ENCODE peak calls at places on chromosomes 16 and 17, in six cellular contexts. One of them, this sample, is unnamed. For H3K36me3, the result is how much of the 10 kb centered on the place peaks cover.

GRCh38 chr17:74520790-74521480 is 10.3 kb downstream of the CD300LB start:
- DNase-seq in right lobe of liver: no peak
- DNase-seq in fibroblast of lung: peak
- DNase-seq in thoracic aorta: no peak
- DNase-seq in prostate gland: no peak
- DNase-seq in stomach: peak
- DNase-seq in this sample: no peak

GRCh38 chr17:59440757-59441458 is 109.5 kb downstream of the YPEL2 start:
- DNase-seq in right lobe of liver: peak
- DNase-seq in thoracic aorta: peak
- DNase-seq in fibroblast of lung: peak
- DNase-seq in stomach: peak
- DNase-seq in prostate gland: peak
- DNase-seq in this sample: peak

GRCh38 chr16:64478258-64478906 is 643.5 kb downstream of the CDH11 start:
- DNase-seq in prostate gland: peak
- DNase-seq in fibroblast of lung: peak
- DNase-seq in thoracic aorta: peak
- DNase-seq in stomach: no peak
- DNase-seq in right lobe of liver: no peak
- DNase-seq in this sample: no peak

GRCh38 chr17:77827039-77827438 is 131.5 kb upstream of the TNRC6C start:
- DNase-seq in right lobe of liver: peak
- DNase-seq in thoracic aorta: no peak
- DNase-seq in prostate gland: no peak
- DNase-seq in stomach: no peak
- DNase-seq in fibroblast of lung: no peak
- DNase-seq in this sample: no peak

GRCh38 chr17:45019177-45019711 is 32.2 kb downstream of the DCAKD start:
- DNase-seq in prostate gland: no peak
- DNase-seq in thoracic aorta: no peak
- DNase-seq in stomach: peak
- DNase-seq in right lobe of liver: peak
- DNase-seq in fibroblast of lung: peak
- DNase-seq in this sample: no peak

GRCh38 chr17:18319604-18320256 is 4.6 kb downstream of the SMCR8 start:
- DNase-seq in fibroblast of lung: peak
- DNase-seq in right lobe of liver: no peak
- DNase-seq in prostate gland: peak
- DNase-seq in thoracic aorta: no peak
- DNase-seq in stomach: peak
- DNase-seq in this sample: no peak

GRCh38 chr17:39455919-39456318 is 4.9 kb upstream of the MED1 start:
- DNase-seq in thoracic aorta: no peak
- DNase-seq in prostate gland: no peak
- DNase-seq in right lobe of liver: no peak
- DNase-seq in stomach: no peak
- DNase-seq in fibroblast of lung: no peak
- DNase-seq in this sample: no peak

GRCh38 chr17:77501101-77501566 is 360.4 kb downstream of the SEC14L1 start:
- DNase-seq in stomach: no peak
- DNase-seq in prostate gland: no peak
- DNase-seq in right lobe of liver: no peak
- DNase-seq in thoracic aorta: no peak
- DNase-seq in fibroblast of lung: no peak
- DNase-seq in this sample: no peak

GRCh38 chr17:2926019-2926650 is 129.9 kb downstream of the RAP1GAP2 start:
- DNase-seq in stomach: no peak
- DNase-seq in thoracic aorta: no peak
- DNase-seq in prostate gland: no peak
- DNase-seq in right lobe of liver: no peak
- DNase-seq in fibroblast of lung: peak
- DNase-seq in this sample: no peak

GRCh38 chr17:40857535-40857934 is 9.5 kb downstream of the KRT12 start:
- DNase-seq in prostate gland: no peak
- DNase-seq in thoracic aorta: no peak
- DNase-seq in stomach: no peak
- DNase-seq in right lobe of liver: no peak
- DNase-seq in fibroblast of lung: peak
- DNase-seq in this sample: no peak

GRCh38 chr17:13520899-13521572 is 80.7 kb downstream of the HS3ST3A1 start:
- DNase-seq in stomach: no peak
- DNase-seq in thoracic aorta: no peak
- DNase-seq in prostate gland: no peak
- DNase-seq in fibroblast of lung: peak
- DNase-seq in right lobe of liver: no peak
- DNase-seq in this sample: no peak

GRCh38 chr16:20308801-20309590 is 18.3 kb downstream of the GP2 start:
- DNase-seq in right lobe of liver: no peak
- DNase-seq in thoracic aorta: no peak
- DNase-seq in fibroblast of lung: no peak
- DNase-seq in stomach: no peak
- DNase-seq in prostate gland: no peak
- DNase-seq in this sample: no peak

GRCh38 chr16:57000271-57001025 is 11.1 kb downstream of the NLRC5 start:
- DNase-seq in prostate gland: no peak
- DNase-seq in stomach: peak
- DNase-seq in fibroblast of lung: peak
- DNase-seq in right lobe of liver: no peak
- DNase-seq in thoracic aorta: peak
- DNase-seq in this sample: no peak

GRCh38 chr17:76682306-76682705 is 28.5 kb downstream of the MXRA7 start:
- DNase-seq in right lobe of liver: no peak
- DNase-seq in stomach: no peak
- DNase-seq in fibroblast of lung: peak
- DNase-seq in prostate gland: no peak
- DNase-seq in thoracic aorta: no peak
- DNase-seq in this sample: peak

GRCh38 chr16:83675136-83675535 is 132.6 kb upstream of the HSBP1 start:
- DNase-seq in fibroblast of lung: no peak
- DNase-seq in thoracic aorta: no peak
- DNase-seq in stomach: no peak
- DNase-seq in right lobe of liver: no peak
- DNase-seq in prostate gland: no peak
- DNase-seq in this sample: no peak

GRCh38 chr16:56102159-56102798 is 89.0 kb upstream of the GNAO1 start:
- DNase-seq in stomach: no peak
- DNase-seq in fibroblast of lung: no peak
- DNase-seq in right lobe of liver: no peak
- DNase-seq in thoracic aorta: no peak
- DNase-seq in prostate gland: no peak
- DNase-seq in this sample: peak

GRCh38 chr16:29745126-29745852 is 501 bp downstream of the C16orf54 start:
- DNase-seq in prostate gland: no peak
- DNase-seq in stomach: no peak
- DNase-seq in right lobe of liver: peak
- DNase-seq in fibroblast of lung: no peak
- DNase-seq in thoracic aorta: no peak
- DNase-seq in this sample: no peak

GRCh38 chr17:53892222-53892621 is 69.5 kb downstream of the KIF2B start:
- DNase-seq in fibroblast of lung: no peak
- DNase-seq in right lobe of liver: no peak
- DNase-seq in prostate gland: no peak
- DNase-seq in thoracic aorta: no peak
- DNase-seq in stomach: no peak
- DNase-seq in this sample: no peak
- H3K36me3 ChIP-seq in fibroblast of lung: under half
- H3K36me3 ChIP-seq in right lobe of liver: under half
- H3K36me3 ChIP-seq in prostate gland: under half
- H3K36me3 ChIP-seq in thoracic aorta: under half
- H3K36me3 ChIP-seq in stomach: under half
- H3K36me3 ChIP-seq in this sample: under half

DNA sequence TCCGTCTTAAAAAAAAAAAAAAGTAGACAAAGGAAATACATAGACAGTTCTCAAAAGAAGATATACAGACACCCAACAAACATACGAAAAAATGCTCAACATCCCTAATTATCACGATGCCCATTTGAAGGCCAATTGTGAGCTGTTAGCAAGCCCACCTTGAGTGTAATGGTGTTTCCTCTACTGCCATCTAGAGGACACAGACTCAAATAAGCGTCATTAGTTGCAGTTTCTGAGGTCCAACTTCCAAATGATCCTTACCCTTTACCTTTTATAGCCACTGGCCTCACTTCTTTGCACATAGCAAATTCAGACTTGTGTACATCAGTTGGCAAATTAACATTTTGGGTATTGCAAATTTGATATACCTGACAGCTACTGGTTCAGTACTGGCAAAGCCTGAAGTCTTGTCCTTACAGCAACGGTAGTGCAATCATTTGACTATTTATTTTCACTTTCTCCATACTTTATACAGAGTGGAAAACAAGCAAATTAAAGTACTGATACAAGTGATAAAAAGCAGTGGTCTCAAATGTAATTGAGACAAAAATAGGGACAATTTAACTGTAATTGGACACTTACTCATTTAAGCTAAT is 536.3 kb upstream of the EEF2KMT start:
- DNase-seq in stomach: no peak
- DNase-seq in thoracic aorta: no peak
- DNase-seq in right lobe of liver: no peak
- DNase-seq in fibroblast of lung: peak
- DNase-seq in prostate gland: no peak
- DNase-seq in this sample: no peak
- TF ChIP-seq CTCF in stomach: peak
- TF ChIP-seq CTCF in thoracic aorta: no peak
- TF ChIP-seq CTCF in right lobe of liver: peak
- TF ChIP-seq CTCF in fibroblast of lung: no peak
- TF ChIP-seq CTCF in prostate gland: no peak
- TF ChIP-seq CTCF in this sample: no peak

DNA sequence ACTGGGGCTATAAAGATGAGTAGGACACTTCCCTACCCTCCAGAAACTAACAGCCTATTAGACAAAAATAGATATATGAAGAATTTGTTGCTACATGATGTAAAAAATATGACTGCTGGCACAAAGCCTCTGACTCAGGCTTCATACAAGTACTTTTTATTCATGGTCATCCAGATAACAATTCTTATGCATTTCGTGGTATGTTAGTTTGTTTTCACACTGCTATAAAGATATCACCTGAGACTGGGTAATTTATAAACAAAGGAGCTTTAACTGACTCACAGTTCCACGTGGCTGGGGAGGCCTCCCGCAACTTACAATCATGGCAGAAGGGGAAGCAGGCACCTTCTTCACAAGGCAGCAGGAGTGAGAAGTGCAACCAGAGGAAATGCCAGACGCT is 112.5 kb upstream of the HLF start:
- DNase-seq in thoracic aorta: no peak
- DNase-seq in right lobe of liver: no peak
- DNase-seq in prostate gland: no peak
- DNase-seq in stomach: no peak
- DNase-seq in fibroblast of lung: peak
- DNase-seq in this sample: no peak
- H3K36me3 ChIP-seq in thoracic aorta: under half
- H3K36me3 ChIP-seq in right lobe of liver: under half
- H3K36me3 ChIP-seq in prostate gland: under half
- H3K36me3 ChIP-seq in stomach: under half
- H3K36me3 ChIP-seq in fibroblast of lung: under half
- H3K36me3 ChIP-seq in this sample: under half

GRCh38 chr17:58312824-58313223 is 15.8 kb downstream of the TSPOAP1 start:
- DNase-seq in fibroblast of lung: no peak
- DNase-seq in stomach: no peak
- DNase-seq in prostate gland: no peak
- DNase-seq in right lobe of liver: no peak
- DNase-seq in thoracic aorta: no peak
- DNase-seq in this sample: no peak
- TF ChIP-seq CTCF in fibroblast of lung: peak
- TF ChIP-seq CTCF in stomach: no peak
- TF ChIP-seq CTCF in prostate gland: no peak
- TF ChIP-seq CTCF in right lobe of liver: no peak
- TF ChIP-seq CTCF in thoracic aorta: no peak
- TF ChIP-seq CTCF in this sample: no peak

DNA sequence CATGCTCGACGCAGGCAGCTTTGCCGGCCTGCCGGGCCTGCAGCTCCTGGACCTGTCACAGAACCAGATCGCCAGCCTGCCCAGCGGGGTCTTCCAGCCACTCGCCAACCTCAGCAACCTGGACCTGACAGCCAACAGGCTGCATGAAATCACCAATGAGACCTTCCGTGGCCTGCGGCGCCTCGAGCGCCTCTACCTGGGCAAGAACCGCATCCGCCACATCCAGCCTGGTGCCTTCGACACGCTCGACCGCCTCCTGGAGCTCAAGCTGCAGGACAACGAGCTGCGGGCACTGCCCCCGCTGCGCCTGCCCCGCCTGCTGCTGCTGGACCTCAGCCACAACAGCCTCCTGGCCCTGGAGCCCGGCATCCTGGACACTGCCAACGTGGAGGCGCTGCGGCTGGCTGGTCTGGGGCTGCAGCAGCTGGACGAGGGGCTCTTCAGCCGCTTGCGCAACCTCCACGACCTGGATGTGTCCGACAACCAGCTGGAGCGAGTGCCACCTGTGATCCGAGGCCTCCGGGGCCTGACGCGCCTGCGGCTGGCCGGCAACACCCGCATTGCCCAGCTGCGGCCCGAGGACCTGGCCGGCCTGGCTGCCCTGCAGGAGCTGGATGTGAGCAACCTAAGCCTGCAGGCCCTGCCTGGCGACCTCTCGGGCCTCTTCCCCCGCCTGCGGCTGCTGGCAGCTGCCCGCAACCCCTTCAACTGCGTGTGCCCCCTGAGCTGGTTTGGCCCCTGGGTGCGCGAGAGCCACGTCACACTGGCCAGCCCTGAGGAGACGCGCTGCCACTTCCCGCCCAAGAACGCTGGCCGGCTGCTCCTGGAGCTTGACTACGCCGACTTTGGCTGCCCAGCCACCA is 9.7 kb downstream of the VASN start:
- DNase-seq in fibroblast of lung: no peak
- DNase-seq in stomach: no peak
- DNase-seq in prostate gland: no peak
- DNase-seq in thoracic aorta: no peak
- DNase-seq in right lobe of liver: peak
- DNase-seq in this sample: no peak
- H3K36me3 ChIP-seq in fibroblast of lung: under half
- H3K36me3 ChIP-seq in stomach: half or more
- H3K36me3 ChIP-seq in prostate gland: under half
- H3K36me3 ChIP-seq in thoracic aorta: under half
- H3K36me3 ChIP-seq in right lobe of liver: under half
- H3K36me3 ChIP-seq in this sample: under half

GRCh38 chr16:11915644-11916523 is at the start of gene GSPT1:
- DNase-seq in prostate gland: peak
- DNase-seq in fibroblast of lung: peak
- DNase-seq in thoracic aorta: peak
- DNase-seq in right lobe of liver: peak
- DNase-seq in stomach: peak
- DNase-seq in this sample: peak
- TF ChIP-seq CTCF in prostate gland: peak
- TF ChIP-seq CTCF in fibroblast of lung: no peak
- TF ChIP-seq CTCF in thoracic aorta: peak
- TF ChIP-seq CTCF in right lobe of liver: no peak
- TF ChIP-seq CTCF in stomach: peak
- TF ChIP-seq CTCF in this sample: peak

DNA sequence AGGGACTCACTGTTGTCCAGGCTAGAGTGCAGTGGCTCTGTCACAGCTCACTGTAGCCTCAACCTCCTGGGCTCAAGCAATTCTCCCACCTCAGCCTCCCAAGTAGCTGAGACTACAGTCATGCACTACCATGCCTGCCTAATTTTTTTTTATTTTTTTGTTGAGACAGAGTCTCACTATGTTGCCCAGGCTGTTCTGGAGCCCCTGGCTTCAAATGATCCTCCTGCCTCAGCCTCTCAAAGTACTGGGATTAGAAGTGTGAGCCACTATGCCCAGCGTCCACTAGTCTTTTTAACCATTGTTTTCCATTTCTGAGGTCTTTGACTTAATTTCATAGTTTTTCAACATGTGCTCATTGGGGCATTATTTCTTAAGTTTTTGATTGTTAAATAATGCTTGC is 13.5 kb downstream of the NSRP1 start:
- DNase-seq in fibroblast of lung: no peak
- DNase-seq in prostate gland: no peak
- DNase-seq in right lobe of liver: no peak
- DNase-seq in stomach: no peak
- DNase-seq in thoracic aorta: no peak
- DNase-seq in this sample: no peak
- H3K36me3 ChIP-seq in fibroblast of lung: under half
- H3K36me3 ChIP-seq in prostate gland: under half
- H3K36me3 ChIP-seq in right lobe of liver: under half
- H3K36me3 ChIP-seq in stomach: under half
- H3K36me3 ChIP-seq in thoracic aorta: under half
- H3K36me3 ChIP-seq in this sample: under half

This sample was measured in mucosa of descending colon.